ENCODE peak calls at places on chromosomes 3 and 15, in eight cellular contexts. P is HFF-Myc, T is epithelial cell of esophagus, V is WTC11, E is HL-60, C is left ventricle myocardium inferior, F is brain microvascular endothelial cell, O is cardiac fibroblast. R is an unnamed sample.

GRCh38 chr15:97522362-97522761 is 438.1 kb upstream of the ARRDC4 start:
- DNase-seq in P (no peak), T (no peak), V (no peak), E (no peak), C (peak), F (no peak), O (peak), R (no peak)

GRCh38 chr3:64687781-64688515 is at the start of gene ADAMTS9:
- DNase-seq in P (no peak), T (peak), V (peak), E (no peak), C (peak), F (peak), O (peak), R (peak)

GRCh38 chr3:129352045-129352444 is 73.4 kb downstream of the HMCES start:
- DNase-seq in P (no peak), T (no peak), V (peak), E (no peak), C (no peak), F (no peak), O (no peak), R (no peak)

GRCh38 chr3:160143482-160143881 is 81.7 kb upstream of the C3orf80 start:
- DNase-seq in P (no peak), T (no peak), V (no peak), E (no peak), C (no peak), F (no peak), O (no peak), R (no peak)

GRCh38 chr3:71225951-71226564 is 357.5 kb downstream of the FOXP1 start:
- DNase-seq in P (no peak), T (no peak), V (no peak), E (no peak), C (no peak), F (no peak), O (no peak), R (no peak)

GRCh38 chr3:120198305-120198878 is 86.6 kb downstream of the GPR156 start:
- DNase-seq in P (no peak), T (peak), V (no peak), E (peak), C (no peak), F (peak), O (peak), R (peak)

GRCh38 chr3:186515115-186515514 is 29.1 kb downstream of the CRYGS start:
- DNase-seq in P (no peak), T (no peak), V (no peak), E (peak), C (no peak), F (no peak), O (no peak), R (no peak)

GRCh38 chr3:97821413-97821809 is 400 bp upstream of the CRYBG3 start:
- DNase-seq in P (no peak), T (no peak), V (peak), E (peak), C (peak), F (peak), O (no peak), R (no peak)

GRCh38 chr3:58521917-58522680 is 14.9 kb downstream of the ACOX2 start:
- DNase-seq in P (no peak), T (no peak), V (no peak), E (no peak), C (no peak), F (no peak), O (no peak), R (no peak)

GRCh38 chr3:25592510-25592968 is 72.2 kb downstream of the TOP2B start:
- DNase-seq in P (no peak), T (peak), V (peak), E (no peak), C (peak), F (peak), O (peak), R (peak)

GRCh38 chr3:104291878-104292277 is 1074.8 kb upstream of the ALCAM start:
- DNase-seq in P (no peak), T (no peak), V (no peak), E (no peak), C (no peak), F (peak), O (no peak), R (no peak)

GRCh38 chr15:100781061-100781960 is 98.3 kb upstream of the ALDH1A3 start:
- DNase-seq in P (no peak), T (no peak), V (peak), E (no peak), C (no peak), F (no peak), O (no peak), R (no peak)

GRCh38 chr3:43909149-43909548 is 218.4 kb downstream of the ABHD5 start:
- DNase-seq in P (no peak), T (no peak), V (no peak), E (no peak), C (peak), F (no peak), O (peak), R (no peak)

GRCh38 chr3:9884555-9885165 is 4.6 kb upstream of the CIDEC start:
- DNase-seq in P (peak), T (peak), V (no peak), E (no peak), C (no peak), F (peak), O (peak), R (peak)

GRCh38 chr15:65292938-65293518 is 2.8 kb upstream of the RNU5A-1 start:
- DNase-seq in P (no peak), T (peak), V (no peak), E (peak), C (no peak), F (no peak), O (no peak), R (peak)

GRCh38 chr15:100372695-100373036 is 30.9 kb upstream of the ADAMTS17 start:
- DNase-seq in P (no peak), T (no peak), V (no peak), E (no peak), C (no peak), F (no peak), O (no peak), R (no peak)

GRCh38 chr3:183438749-183439148 is 10.3 kb upstream of the MCF2L2 start:
- DNase-seq in P (no peak), T (no peak), V (no peak), E (no peak), C (no peak), F (no peak), O (no peak), R (no peak)

GRCh38 chr15:84099181-84099580 is 136.4 kb upstream of the GOLGA6L4 start:
- DNase-seq in P (no peak), T (peak), V (no peak), E (peak), C (peak), F (no peak), O (peak), R (peak)

GRCh38 chr15:76764004-76764403 is 141.1 kb downstream of the SCAPER start:
- DNase-seq in P (no peak), T (no peak), V (no peak), E (no peak), C (no peak), F (no peak), O (no peak), R (no peak)

GRCh38 chr3:185537369-185537970 is 14.9 kb downstream of the LIPH start:
- DNase-seq in P (peak), T (peak), V (no peak), E (peak), C (peak), F (peak), O (peak), R (peak)

GRCh38 chr3:127964053-127964452 is 49.0 kb downstream of the KBTBD12 start:
- DNase-seq in P (no peak), T (peak), V (no peak), E (no peak), C (no peak), F (no peak), O (peak), R (peak)

GRCh38 chr15:45402955-45403892 is 24.9 kb upstream of the GATM start:
- DNase-seq in P (no peak), T (peak), V (peak), E (peak), C (peak), F (no peak), O (peak), R (peak)

GRCh38 chr15:63703641-63704040 is 106.5 kb downstream of the FBXL22 start:
- DNase-seq in P (no peak), T (no peak), V (no peak), E (no peak), C (no peak), F (no peak), O (no peak), R (no peak)

GRCh38 chr3:13617981-13618380 is 69.1 kb downstream of the FBLN2 start:
- DNase-seq in P (no peak), T (no peak), V (no peak), E (no peak), C (no peak), F (no peak), O (no peak), R (no peak)

GRCh38 chr3:108489776-108490175 is 20.6 kb downstream of the MYH15 start:
- DNase-seq in P (no peak), T (peak), V (peak), E (peak), C (no peak), F (peak), O (peak), R (peak)

GRCh38 chr15:44584162-44584749 is 47.3 kb downstream of the EIF3J start:
- DNase-seq in P (no peak), T (peak), V (peak), E (peak), C (no peak), F (no peak), O (peak), R (peak)

GRCh38 chr15:64044315-64045105 is 1.8 kb downstream of the DAPK2 start:
- DNase-seq in P (no peak), T (no peak), V (no peak), E (peak), C (no peak), F (no peak), O (no peak), R (no peak)

GRCh38 chr3:160225181-160226025 is at the start of gene C3orf80:
- DNase-seq in P (no peak), T (peak), V (peak), E (peak), C (peak), F (no peak), O (peak), R (peak)

GRCh38 chr3:44323341-44323955 is 15.1 kb upstream of the TCAIM start:
- DNase-seq in P (peak), T (peak), V (peak), E (peak), C (peak), F (peak), O (peak), R (peak)

GRCh38 chr15:83110361-83110760 is 2.9 kb downstream of the TM6SF1 start:
- DNase-seq in P (no peak), T (no peak), V (no peak), E (no peak), C (no peak), F (no peak), O (no peak), R (no peak)

GRCh38 chr3:193732827-193733226 is 139.8 kb downstream of the OPA1 start:
- DNase-seq in P (no peak), T (no peak), V (no peak), E (no peak), C (no peak), F (no peak), O (no peak), R (no peak)

GRCh38 chr15:74545776-74546656 is 5.0 kb downstream of the ARID3B start:
- DNase-seq in P (peak), T (peak), V (peak), E (peak), C (peak), F (peak), O (peak), R (peak)
- TF ChIP-seq CTCF in P (no peak), T (no peak), V (no peak), E (no peak), C (no peak), F (no peak), O (no peak), R (no peak)

DNA sequence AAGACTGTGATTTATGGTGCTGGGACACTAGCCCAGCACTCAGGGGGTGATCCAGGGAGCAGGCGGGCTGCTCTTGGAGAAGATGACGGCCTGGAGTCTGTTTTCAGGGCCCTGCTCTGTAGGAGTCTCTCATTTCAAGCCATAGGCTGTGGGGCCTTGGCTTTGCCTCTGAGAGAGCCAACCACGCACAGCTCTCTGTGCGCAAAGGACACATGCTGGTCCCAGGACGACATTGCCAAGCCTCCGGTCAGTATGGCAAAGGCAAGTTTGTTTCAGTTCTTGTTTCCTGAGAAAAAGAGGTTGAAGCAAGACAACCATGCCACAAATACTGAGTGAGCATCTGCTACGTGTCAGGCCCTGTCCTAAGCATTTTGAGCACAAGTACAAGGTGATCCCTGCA is 197.1 kb downstream of the EPHB1 start:
- DNase-seq in P (no peak), T (no peak), V (no peak), E (no peak), C (no peak), F (no peak), O (no peak), R (no peak)
- TF ChIP-seq CTCF in P (no peak), T (no peak), V (no peak), E (no peak), C (no peak), F (no peak), O (no peak), R (no peak)

GRCh38 chr3:165254812-165255211 is 58.6 kb upstream of the SLITRK3 start:
- DNase-seq in P (no peak), T (peak), V (no peak), E (no peak), C (no peak), F (peak), O (peak), R (peak)

GRCh38 chr3:165259518-165260193 is 63.5 kb upstream of the SLITRK3 start:
- DNase-seq in P (no peak), T (peak), V (no peak), E (no peak), C (no peak), F (peak), O (peak), R (peak)

DNA sequence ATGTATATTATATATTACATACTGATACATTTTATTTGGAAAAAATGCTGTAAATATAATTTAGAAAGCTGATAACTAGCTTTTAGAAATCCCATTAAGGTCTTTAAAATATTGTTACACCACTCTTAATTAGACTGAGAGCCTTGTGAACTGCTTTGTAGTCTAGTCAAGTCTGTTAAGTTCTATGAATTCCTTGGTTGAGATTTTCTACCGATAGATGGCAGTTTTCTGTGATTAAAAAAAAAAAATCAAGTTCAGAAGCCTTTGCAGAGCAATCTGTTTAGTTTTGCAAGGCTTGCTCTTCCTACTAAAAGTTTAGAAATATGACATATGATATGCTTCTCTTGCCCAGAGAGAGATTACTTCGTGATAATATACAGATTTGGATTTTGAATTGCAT is 60.4 kb upstream of the SLITRK3 start:
- DNase-seq in P (no peak), T (no peak), V (no peak), E (no peak), C (no peak), F (no peak), O (no peak), R (peak)
- TF ChIP-seq CTCF in P (no peak), T (no peak), V (no peak), E (no peak), C (no peak), F (no peak), O (no peak), R (peak)

GRCh38 chr3:116337229-116337628 is 108.1 kb downstream of the LSAMP start:
- DNase-seq in P (no peak), T (no peak), V (no peak), E (no peak), C (no peak), F (no peak), O (no peak), R (no peak)
- TF ChIP-seq CTCF in P (peak), T (no peak), V (no peak), E (no peak), C (no peak), F (peak), O (no peak), R (no peak)

R was measured in MCF 10A.